ENCODE peak calls at places on chromosomes 6 and 20, in four cellular contexts. U is pancreas, R is transverse colon, K is left ventricle myocardium inferior. D is an unnamed sample. For H3K36me3, the result is how much of the 10 kb centered on the place peaks cover.

GRCh38 chr6:169935861-169936260 is 184.4 kb downstream of the ERMARD start:
- DNase-seq in U (no peak), R (no peak), K (no peak), D (no peak)

GRCh38 chr20:62303327-62304226 is 780 bp downstream of the ADRM1 start:
- DNase-seq in U (no peak), R (peak), K (no peak), D (no peak)

GRCh38 chr6:168333471-168333870 is 13.9 kb upstream of the DACT2 start:
- DNase-seq in U (no peak), R (peak), K (no peak), D (peak)

GRCh38 chr6:108117427-108118358 is 43.2 kb upstream of the OSTM1 start:
- DNase-seq in U (peak), R (peak), K (peak), D (peak)

GRCh38 chr6:41200296-41200900 is 551 bp downstream of the TREML2 start:
- DNase-seq in U (no peak), R (peak), K (no peak), D (peak)

GRCh38 chr20:45051497-45052060 is 49.3 kb downstream of the KCNS1 start:
- DNase-seq in U (no peak), R (no peak), K (no peak), D (no peak)

GRCh38 chr6:135322427-135323201 is 141.5 kb downstream of the MYB start:
- DNase-seq in U (no peak), R (no peak), K (no peak), D (no peak)

GRCh38 chr20:19975436-19975799 is 41.7 kb upstream of the NAA20 start:
- DNase-seq in U (no peak), R (no peak), K (peak), D (no peak)

GRCh38 chr6:89830385-89830809 is 717 bp downstream of the CASP8AP2 start:
- DNase-seq in U (no peak), R (no peak), K (no peak), D (no peak)

GRCh38 chr6:168182908-168183612 is 104.0 kb upstream of the FRMD1 start:
- DNase-seq in U (no peak), R (no peak), K (no peak), D (peak)

GRCh38 chr6:34230653-34231351 is 5.9 kb upstream of the HMGA1 start:
- DNase-seq in U (no peak), R (no peak), K (no peak), D (no peak)

GRCh38 chr6:150766201-150766997 is 99.1 kb upstream of the MTHFD1L start:
- DNase-seq in U (no peak), R (no peak), K (peak), D (no peak)

GRCh38 chr20:57392512-57393271 is 1.5 kb downstream of the RBM38 start:
- DNase-seq in U (peak), R (peak), K (peak), D (no peak)

GRCh38 chr6:168302534-168302933 is 17.0 kb downstream of the DACT2 start:
- DNase-seq in U (no peak), R (peak), K (no peak), D (peak)

GRCh38 chr6:124984668-124985338 is 22.6 kb downstream of the RNF217 start:
- DNase-seq in U (no peak), R (no peak), K (no peak), D (no peak)

GRCh38 chr6:39911513-39912125 is 22.6 kb downstream of the MOCS1 start:
- DNase-seq in U (no peak), R (no peak), K (no peak), D (no peak)

GRCh38 chr6:164897523-164898094 is 411.8 kb downstream of the C6orf118 start:
- DNase-seq in U (no peak), R (no peak), K (no peak), D (peak)

GRCh38 chr6:160667854-160668481 is 3.9 kb upstream of the LPA start:
- DNase-seq in U (peak), R (no peak), K (no peak), D (peak)

GRCh38 chr20:23118144-23118543 is 32.0 kb upstream of the CD93 start:
- DNase-seq in U (no peak), R (no peak), K (no peak), D (no peak)

GRCh38 chr20:460707-461106 is 1.6 kb downstream of the TBC1D20 start:
- DNase-seq in U (no peak), R (no peak), K (no peak), D (no peak)

GRCh38 chr20:6473197-6473596 is 294.3 kb upstream of the BMP2 start:
- DNase-seq in U (no peak), R (no peak), K (no peak), D (no peak)

GRCh38 chr20:49894073-49894470 is 21.3 kb downstream of the SPATA2 start:
- DNase-seq in U (no peak), R (no peak), K (no peak), D (no peak)

GRCh38 chr6:170096191-170096802 is 194.6 kb downstream of the DLL1 start:
- DNase-seq in U (peak), R (no peak), K (no peak), D (peak)

GRCh38 chr6:37083243-37084138 is 78.0 kb downstream of the FGD2 start:
- DNase-seq in U (no peak), R (peak), K (peak), D (no peak)

GRCh38 chr20:35492352-35492751 is 37.0 kb downstream of the CEP250 start:
- DNase-seq in U (no peak), R (no peak), K (no peak), D (no peak)
- H3K36me3 ChIP-seq in U (under half), R (under half), K (half or more), D (under half)

DNA sequence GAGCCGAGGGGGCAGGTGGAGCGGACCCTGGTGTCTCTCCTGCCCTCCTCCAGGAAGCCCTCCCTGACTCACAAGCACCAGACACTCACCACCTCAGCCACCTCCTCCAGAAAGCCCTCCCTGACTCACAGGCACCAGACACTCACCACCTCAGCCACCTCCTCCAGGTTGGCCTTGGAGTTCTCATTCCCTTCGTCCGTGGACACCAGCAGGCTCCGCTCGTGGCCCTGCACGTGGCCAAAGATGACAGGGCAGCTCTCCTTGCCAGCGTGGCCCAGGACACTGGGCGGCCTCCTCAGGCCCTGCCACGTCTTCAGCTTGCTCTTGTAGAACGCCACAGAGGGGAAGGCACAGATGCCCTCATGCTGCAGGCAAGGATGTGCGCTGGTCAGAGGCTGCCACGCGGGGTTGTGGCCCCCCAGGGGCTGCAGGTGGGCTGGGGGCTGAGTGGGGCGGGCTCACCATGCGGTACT is 6.4 kb downstream of the FNDC11 start:
- DNase-seq in U (no peak), R (no peak), K (no peak), D (no peak)
- H3K36me3 ChIP-seq in U (under half), R (under half), K (half or more), D (under half)

GRCh38 chr20:35918021-35918420 is 36.3 kb downstream of the SCAND1 start:
- DNase-seq in U (no peak), R (no peak), K (no peak), D (no peak)
- H3K36me3 ChIP-seq in U (under half), R (under half), K (half or more), D (half or more)

GRCh38 chr6:3280091-3280490 is 21.3 kb downstream of the PSMG4 start:
- DNase-seq in U (peak), R (peak), K (no peak), D (peak)

GRCh38 chr6:3283241-3283640 is 24.5 kb downstream of the PSMG4 start:
- DNase-seq in U (no peak), R (no peak), K (no peak), D (no peak)

GRCh38 chr6:3282461-3283236 is 23.9 kb downstream of the PSMG4 start:
- DNase-seq in U (peak), R (peak), K (no peak), D (peak)

GRCh38 chr6:3280866-3281465 is 22.2 kb downstream of the PSMG4 start:
- DNase-seq in U (peak), R (peak), K (no peak), D (peak)

DNA sequence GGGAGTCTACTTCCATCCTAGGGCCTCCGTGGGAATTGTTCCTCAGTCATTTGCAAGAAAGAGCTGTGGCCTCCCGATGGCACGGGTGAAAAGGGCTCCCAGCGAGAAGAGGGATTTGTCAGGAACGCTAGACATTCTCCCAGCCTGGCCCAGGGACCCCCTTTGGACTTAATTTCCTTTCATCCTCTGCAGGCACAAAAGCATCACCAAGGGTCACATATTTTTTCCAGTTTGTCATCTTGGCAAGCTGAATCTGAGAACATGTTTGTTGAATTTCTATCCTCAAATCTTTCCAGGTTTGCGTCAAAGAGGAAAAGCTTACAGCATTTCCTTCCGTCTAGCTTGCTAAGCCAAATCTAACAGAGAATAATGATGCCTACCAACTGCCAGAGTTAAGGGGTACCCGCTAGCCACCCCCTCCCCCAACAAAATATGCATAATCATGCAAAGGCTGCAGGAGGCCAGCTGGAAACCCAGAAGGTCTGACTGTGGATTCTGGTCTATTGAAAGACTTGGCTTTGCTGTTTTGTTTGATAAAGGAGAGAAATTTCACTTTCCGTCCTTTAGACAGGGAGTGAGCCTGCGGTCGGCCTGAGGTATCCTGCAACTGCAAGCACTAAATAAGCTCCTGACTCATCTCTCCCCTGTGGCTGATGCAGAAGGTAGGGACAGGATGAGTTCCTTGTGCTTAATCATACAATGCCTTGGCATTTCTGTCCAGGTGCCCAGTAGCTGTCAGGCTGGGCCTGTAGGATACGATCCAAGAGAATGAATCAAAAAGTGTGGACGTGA is 23.1 kb downstream of the PSMG4 start:
- DNase-seq in U (peak), R (peak), K (no peak), D (peak)
- H3K36me3 ChIP-seq in U (under half), R (under half), K (under half), D (under half)

GRCh38 chr6:158122048-158122447 is 46.0 kb downstream of the SERAC1 start:
- DNase-seq in U (no peak), R (no peak), K (no peak), D (no peak)
- H3K36me3 ChIP-seq in U (under half), R (under half), K (under half), D (half or more)

DNA sequence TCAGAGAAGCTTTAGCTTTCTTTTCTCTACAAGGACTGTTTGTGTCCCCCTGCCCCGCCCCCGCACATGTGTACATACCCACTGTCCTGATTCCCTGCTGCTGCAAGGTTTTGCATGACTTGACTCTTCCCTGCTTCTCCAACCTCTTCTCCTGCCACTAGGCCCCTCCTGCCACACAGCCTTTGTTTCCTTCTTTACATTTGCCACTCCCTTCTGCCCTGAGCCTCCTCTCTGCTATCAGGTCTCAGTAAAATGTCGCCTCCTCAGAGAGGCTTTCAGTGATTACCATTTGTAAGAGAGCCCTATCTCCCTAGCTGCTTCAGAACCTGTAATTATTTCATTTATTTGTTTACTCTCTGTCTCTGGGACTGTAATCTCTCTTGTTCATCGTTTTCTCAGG is 56.4 kb upstream of the VSTM2L start:
- DNase-seq in U (no peak), R (no peak), K (no peak), D (peak)
- H3K36me3 ChIP-seq in U (under half), R (under half), K (under half), D (under half)

D was measured in endodermal cell.